ENCODE peak calls at places on chromosome 3, in six cellular contexts. T, S, X, A, E and M are unnamed samples.

GRCh38 chr3:59127071-59127470 is 77.2 kb upstream of the CFAP20DC start:
- DNase-seq in S (no peak), E (no peak), X (no peak), A (peak; percentile 65), T (no peak), M (no peak)

GRCh38 chr3:117844676-117845075 is 1135.1 kb downstream of the TUSC7 start:
- DNase-seq in A (peak; percentile 14), S (no peak), X (no peak), E (no peak), T (no peak), M (no peak)

GRCh38 chr3:134601539-134602439 is 49.0 kb downstream of the KY start:
- DNase-seq in T (no peak), A (no peak), S (no peak), X (no peak), E (no peak), M (no peak)

GRCh38 chr3:27507515-27508266 is 23.5 kb upstream of the SLC4A7 start:
- DNase-seq in T (no peak), S (no peak), X (no peak), E (no peak), A (no peak), M (no peak)

GRCh38 chr3:195591852-195592251 is 8.1 kb upstream of the APOD start:
- DNase-seq in A (no peak), E (no peak), X (no peak), S (no peak), T (no peak), M (no peak)

GRCh38 chr3:111714305-111714704 is 119.2 kb upstream of the ZBED2 start:
- DNase-seq in A (no peak), S (no peak), X (no peak), T (no peak), E (no peak), M (no peak)

GRCh38 chr3:146217324-146217723 is 33.6 kb downstream of the PLSCR4 start:
- DNase-seq in E (no peak), X (no peak), A (no peak), S (no peak), T (no peak), M (no peak)

GRCh38 chr3:50381315-50381714 is 22.0 kb upstream of the TMEM115 start:
- DNase-seq in E (no peak), X (no peak), A (no peak), S (no peak), T (no peak), M (no peak)

GRCh38 chr3:127647171-127647884 is 18.3 kb downstream of the PODXL2 start:
- DNase-seq in X (no peak), T (no peak), E (no peak), A (no peak), S (no peak), M (no peak)

GRCh38 chr3:122989856-122990575 is 37.5 kb downstream of the SEMA5B start:
- DNase-seq in X (no peak), A (no peak), T (no peak), E (no peak), S (no peak), M (no peak)

GRCh38 chr3:170418422-170419300 is at the start of gene CLDN11:
- DNase-seq in A (no peak), S (no peak), E (peak; percentile 85), T (no peak), X (peak; percentile 37), M (no peak)
- H3K4me3 ChIP-seq in A (peak within 1 kb of the TSS; percentile 92), S (no peak within 1 kb of the TSS), E (peak within 1 kb of the TSS; percentile 53), T (no peak within 1 kb of the TSS), X (peak within 1 kb of the TSS; percentile 46), M (peak within 1 kb of the TSS; percentile 19)

GRCh38 chr3:124619887-124620599 is 110.2 kb upstream of the UMPS start:
- DNase-seq in X (no peak), S (no peak), A (no peak), E (no peak), T (peak; percentile 70), M (no peak)
- H3K4me3 ChIP-seq in X (no peak overlapping the region), S (no peak overlapping the region), A (no peak overlapping the region), E (no peak overlapping the region), T (peak overlapping the region; percentile 4), M (no peak overlapping the region)

GRCh38 chr3:182807056-182807455 is 13.8 kb downstream of the ATP11B start:
- DNase-seq in X (no peak), E (no peak), A (no peak), T (no peak), S (no peak), M (no peak)

GRCh38 chr3:182803596-182803995 is 10.3 kb downstream of the ATP11B start:
- DNase-seq in E (no peak), X (no peak), T (no peak), A (no peak), S (no peak), M (no peak)

GRCh38 chr3:182800508-182800907 is 7.2 kb downstream of the ATP11B start:
- DNase-seq in A (no peak), S (no peak), T (no peak), X (no peak), E (no peak), M (no peak)

GRCh38 chr3:182803006-182803405 is 9.7 kb downstream of the ATP11B start:
- DNase-seq in S (no peak), X (no peak), E (no peak), A (no peak), T (no peak), M (no peak)

GRCh38 chr3:182802413-182802812 is 9.1 kb downstream of the ATP11B start:
- DNase-seq in E (no peak), S (no peak), X (no peak), A (no peak), T (no peak), M (no peak)
- H3K4me3 ChIP-seq in E (no peak overlapping the region), S (no peak overlapping the region), X (no peak overlapping the region), A (no peak overlapping the region), T (no peak overlapping the region), M (no peak overlapping the region)

DNA sequence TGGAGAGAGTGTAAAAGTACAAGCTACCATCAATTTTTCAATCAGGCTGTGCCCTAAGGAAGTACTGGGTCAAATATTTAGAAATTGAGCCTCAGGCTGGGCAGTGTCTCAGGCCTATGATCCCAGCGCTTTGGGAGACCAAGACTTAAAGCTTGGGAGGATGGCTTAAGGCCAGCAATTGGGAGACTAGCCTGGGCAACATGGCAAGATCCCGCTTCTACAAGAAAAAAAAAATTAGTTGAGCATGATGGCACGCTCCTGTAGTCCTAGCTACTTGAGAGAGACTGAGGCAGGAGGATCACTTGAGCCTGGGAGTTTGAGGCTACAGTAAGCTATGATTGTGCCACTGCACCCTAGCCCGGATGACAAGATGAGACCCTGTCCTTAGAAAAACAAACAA is 2.0 kb upstream of the UBP1 start:
- DNase-seq in T (no peak), A (no peak), S (no peak), X (no peak), E (no peak), M (no peak)
- H3K4me3 ChIP-seq in T (no peak overlapping the region), A (no peak overlapping the region), S (peak overlapping the region; percentile 90), X (no peak overlapping the region), E (no peak overlapping the region), M (no peak overlapping the region)

GRCh38 chr3:102206506-102207145 is 228.2 kb upstream of the ZPLD1 start:
- DNase-seq in T (no peak), E (peak; percentile 61), A (peak; percentile 71), X (peak; percentile 37), S (no peak), M (no peak)
- H3K4me3 ChIP-seq in T (no peak overlapping the region), E (no peak overlapping the region), A (peak overlapping the region; percentile 4), X (no peak overlapping the region), S (no peak overlapping the region), M (no peak overlapping the region)

GRCh38 chr3:141384157-141384556 is 15.9 kb downstream of the ZBTB38 start:
- DNase-seq in A (no peak), E (no peak), S (no peak), X (no peak), T (peak; percentile 52), M (no peak)
- H3K4me3 ChIP-seq in A (no peak overlapping the region), E (no peak overlapping the region), S (peak overlapping the region; percentile 71), X (no peak overlapping the region), T (peak overlapping the region; percentile 67), M (no peak overlapping the region)

GRCh38 chr3:15401936-15402335 is 25.4 kb downstream of the METTL6 start:
- DNase-seq in A (no peak), X (no peak), T (no peak), S (no peak), E (no peak), M (no peak)

GRCh38 chr3:15409239-15409638 is 18.1 kb downstream of the METTL6 start:
- DNase-seq in E (no peak), A (no peak), X (no peak), S (no peak), T (no peak), M (no peak)

GRCh38 chr3:15404767-15405166 is 22.6 kb downstream of the METTL6 start:
- DNase-seq in E (no peak), T (no peak), A (no peak), X (no peak), S (no peak), M (no peak)

GRCh38 chr3:15403965-15404364 is 23.4 kb downstream of the METTL6 start:
- DNase-seq in T (no peak), E (no peak), A (no peak), X (no peak), S (no peak), M (no peak)

GRCh38 chr3:15405448-15406050 is 21.8 kb downstream of the METTL6 start:
- DNase-seq in S (peak; percentile 82), E (peak; percentile 32), A (no peak), T (peak; percentile 60), X (no peak), M (no peak)
- H3K4me3 ChIP-seq in S (no peak overlapping the region), E (no peak overlapping the region), A (no peak overlapping the region), T (no peak overlapping the region), X (no peak overlapping the region), M (no peak overlapping the region)

DNA sequence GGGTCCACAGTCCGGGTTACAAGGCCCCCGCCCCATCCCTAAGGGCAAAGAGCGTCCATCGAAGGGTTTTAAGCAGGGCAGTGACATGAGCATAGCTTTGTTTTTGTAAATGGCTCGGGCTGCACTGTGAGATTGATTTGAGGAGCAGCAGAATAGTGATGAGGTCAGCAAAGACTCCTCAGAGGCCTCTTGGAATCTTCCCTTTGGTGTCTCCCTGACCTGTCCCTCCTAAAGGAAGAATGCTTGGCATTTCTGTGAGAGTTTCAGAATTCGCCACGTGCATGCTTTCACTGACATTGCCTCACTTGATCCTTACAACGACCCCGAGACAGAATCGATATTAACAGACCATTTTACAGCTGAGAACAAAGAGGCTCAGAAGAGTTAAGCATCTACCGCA is 20.3 kb downstream of the LAMP3 start:
- DNase-seq in E (no peak), A (no peak), X (no peak), T (no peak), S (no peak), M (no peak)
- H3K4me3 ChIP-seq in E (no peak overlapping the region), A (no peak overlapping the region), X (no peak overlapping the region), T (no peak overlapping the region), S (no peak overlapping the region), M (no peak overlapping the region)